ENCODE peak calls at places on chromosomes 1 and 21, in five cellular contexts. A, P, U, K and V are unnamed samples.
A peak's percentile ranks its signal among the peaks of the same experiment; 100 is the strongest.

GRCh38 chr1:5830771-5831599 is 161.2 kb downstream of the NPHP4 start:
- DNase-seq in A (peak; percentile 39), P (peak; percentile 27), U (peak; percentile 8), K (no peak), V (peak; percentile 26)

GRCh38 chr1:205719762-205720161 is 30.2 kb downstream of the NUCKS1 start:
- DNase-seq in A (no peak), P (no peak), U (no peak), K (no peak), V (no peak)

GRCh38 chr1:215911406-215911968 is 344.4 kb downstream of the KCTD3 start:
- DNase-seq in A (no peak), P (no peak), U (no peak), K (no peak), V (no peak)

GRCh38 chr1:99590578-99591209 is 55.2 kb upstream of the PALMD start:
- DNase-seq in A (no peak), P (no peak), U (no peak), K (no peak), V (no peak)

GRCh38 chr1:32885691-32886011 is 640 bp upstream of the HPCA start:
- DNase-seq in A (no peak), P (no peak), U (no peak), K (no peak), V (no peak)

GRCh38 chr1:236733654-236734053 is 47.4 kb downstream of the ACTN2 start:
- DNase-seq in A (no peak), P (no peak), U (no peak), K (no peak), V (no peak)

GRCh38 chr21:40671721-40672120 is 175.2 kb downstream of the DSCAM start:
- DNase-seq in A (no peak), P (no peak), U (no peak), K (no peak), V (no peak)

GRCh38 chr1:109490934-109491302 is 3.0 kb upstream of the CYB561D1 start:
- DNase-seq in A (no peak), P (no peak), U (no peak), K (no peak), V (no peak)

GRCh38 chr1:226649780-226650179 is 89.3 kb downstream of the ITPKB start:
- DNase-seq in A (peak; percentile 42), P (peak; percentile 60), U (no peak), K (peak; percentile 42), V (no peak)

GRCh38 chr1:157819886-157820285 is at the start of gene FCRL1:
- DNase-seq in A (no peak), P (peak; percentile 75), U (no peak), K (no peak), V (no peak)

GRCh38 chr1:118429856-118430255 is 244.8 kb upstream of the SPAG17 start:
- DNase-seq in A (no peak), P (peak; percentile 5), U (no peak), K (no peak), V (no peak)

GRCh38 chr21:40516336-40516735 is 330.6 kb downstream of the DSCAM start:
- DNase-seq in A (peak; percentile 23), P (no peak), U (peak; percentile 11), K (no peak), V (no peak)

GRCh38 chr1:225428066-225428878 is 434 bp upstream of the LBR start:
- DNase-seq in A (peak; percentile 93), P (peak; percentile 93), U (peak; percentile 80), K (peak; percentile 86), V (peak; percentile 98)